ENCODE peak calls at places on chromosomes 2 and 18, in seven cellular contexts. H is GM23248; F is AG04450; I is stomach; A is HepG2; R is hepatocyte; U is effector memory CD4-positive, alpha-beta T cell. V is an unnamed sample.

GRCh38 chr2:207235621-207236020 is 69.9 kb upstream of the KLF7 start:
- DNase-seq in H (peak; percentile 21), F (no peak), I (no peak), A (no peak), R (no peak), U (no peak), V (no peak)

GRCh38 chr2:44746856-44747612 is 194.5 kb upstream of the SIX3 start:
- DNase-seq in H (no peak), F (no peak), I (no peak), A (no peak), R (no peak), U (no peak), V (no peak)

GRCh38 chr2:231680284-231680991 is 27.9 kb upstream of the PTMA start:
- DNase-seq in H (peak; percentile 50), F (no peak), I (peak; percentile 67), A (peak; percentile 65), R (peak; percentile 80), U (no peak), V (no peak)

GRCh38 chr2:128219891-128220290 is 98.8 kb downstream of the HS6ST1 start:
- DNase-seq in H (peak; percentile 6), F (no peak), I (no peak), A (no peak), R (no peak), U (no peak), V (no peak)

GRCh38 chr18:62781893-62782292 is 66.6 kb downstream of the PHLPP1 start:
- DNase-seq in H (peak; percentile 96), F (peak; percentile 76), I (no peak), A (peak; percentile 29), R (no peak), U (no peak), V (peak; percentile 65)

GRCh38 chr18:3593381-3593903 is 143.5 kb downstream of the TGIF1 start:
- DNase-seq in H (peak; percentile 80), F (no peak), I (no peak), A (no peak), R (no peak), U (peak; percentile 54), V (peak; percentile 85)

GRCh38 chr18:56235061-56235772 is 403.2 kb downstream of the TXNL1 start:
- DNase-seq in H (no peak), F (no peak), I (no peak), A (no peak), R (no peak), U (no peak), V (no peak)

GRCh38 chr18:49898421-49898820 is 85.1 kb upstream of the ACAA2 start:
- DNase-seq in H (peak; percentile 73), F (peak; percentile 26), I (peak; percentile 48), A (peak; percentile 43), R (peak; percentile 84), U (peak; percentile 38), V (peak; percentile 14)

GRCh38 chr2:148244593-148245292 is 223.9 kb downstream of the MBD5 start:
- DNase-seq in H (peak; percentile 87), F (peak; percentile 24), I (no peak), A (peak; percentile 21), R (no peak), U (no peak), V (peak; percentile 29)

GRCh38 chr2:101983928-101984327 is 7.8 kb upstream of the IL1R2 start:
- DNase-seq in H (peak; percentile 51), F (no peak), I (no peak), A (peak; percentile 40), R (no peak), U (no peak), V (no peak)

GRCh38 chr18:25873833-25874232 is 216.6 kb downstream of the SS18 start:
- DNase-seq in H (no peak), F (no peak), I (no peak), A (no peak), R (no peak), U (no peak), V (no peak)

GRCh38 chr18:65753520-65753919 is 2.7 kb downstream of the CDH7 start:
- DNase-seq in H (no peak), F (no peak), I (no peak), A (peak; percentile 31), R (peak; percentile 78), U (no peak), V (no peak)

GRCh38 chr2:39947294-39948015 is 168.4 kb upstream of the THUMPD2 start:
- DNase-seq in H (no peak), F (no peak), I (no peak), A (no peak), R (no peak), U (no peak), V (no peak)

GRCh38 chr2:219402665-219403515 is 15.2 kb upstream of the DNPEP start:
- DNase-seq in H (peak; percentile 95), F (peak; percentile 78), I (peak; percentile 64), A (peak; percentile 67), R (peak; percentile 92), U (peak; percentile 42), V (peak; percentile 42)

GRCh38 chr2:169709335-169709734 is 15.1 kb downstream of the PHOSPHO2 start:
- DNase-seq in H (no peak), F (no peak), I (no peak), A (no peak), R (no peak), U (no peak), V (no peak)

GRCh38 chr18:31091350-31091749 is 10.9 kb downstream of the DSC2 start:
- DNase-seq in H (no peak), F (no peak), I (no peak), A (no peak), R (no peak), U (no peak), V (no peak)

GRCh38 chr18:3794537-3795348 is 344.8 kb downstream of the TGIF1 start:
- DNase-seq in H (peak; percentile 93), F (peak; percentile 89), I (peak; percentile 79), A (no peak), R (peak; percentile 21), U (no peak), V (peak; percentile 96)

GRCh38 chr2:218711550-218711929 is 905 bp downstream of the TTLL4 start:
- DNase-seq in H (peak; percentile 32), F (no peak), I (no peak), A (no peak), R (no peak), U (no peak), V (no peak)

GRCh38 chr2:219638217-219638947 is 11.0 kb downstream of the SLC4A3 start:
- DNase-seq in H (no peak), F (no peak), I (no peak), A (peak; percentile 28), R (no peak), U (no peak), V (no peak)

GRCh38 chr2:124804014-124804940 is 779.2 kb downstream of the CNTNAP5 start:
- DNase-seq in H (peak; percentile 43), F (no peak), I (no peak), A (peak; percentile 69), R (peak; percentile 50), U (no peak), V (no peak)

GRCh38 chr2:18804540-18804939 is 215.2 kb upstream of the NT5C1B start:
- DNase-seq in H (no peak), F (no peak), I (no peak), A (no peak), R (no peak), U (no peak), V (no peak)

GRCh38 chr18:11980148-11980554 is 1.2 kb upstream of the IMPA2 start:
- DNase-seq in H (no peak), F (no peak), I (no peak), A (no peak), R (peak; percentile 52), U (no peak), V (no peak)

DNA sequence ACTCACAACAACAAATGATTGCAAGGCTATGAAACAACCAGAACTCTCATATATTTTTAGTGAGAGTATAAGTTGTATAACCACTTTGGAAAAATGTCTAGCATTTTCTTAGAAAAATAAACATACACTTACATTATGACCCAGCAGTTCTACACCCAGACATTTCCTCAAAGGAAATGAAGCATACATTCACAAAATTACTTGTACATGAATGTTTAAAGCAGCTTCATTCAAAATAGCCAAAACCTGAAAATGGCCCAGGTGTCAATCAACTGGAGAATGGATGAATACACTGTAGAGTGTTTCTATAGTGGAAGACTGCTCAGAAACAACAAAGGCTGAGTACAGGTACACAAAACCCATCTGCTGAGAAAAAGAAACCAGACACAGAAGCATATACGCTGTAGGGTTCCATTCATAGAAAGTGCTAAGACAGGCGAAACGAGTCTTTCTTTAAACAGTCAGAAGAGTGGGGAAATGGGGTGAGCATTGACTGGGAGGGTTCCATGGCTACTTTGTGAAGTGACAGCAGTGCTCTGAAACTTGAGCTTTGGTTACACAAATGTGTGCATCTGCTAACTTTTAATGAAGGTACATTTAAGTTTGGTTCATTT is 799.0 kb downstream of the DCDC2C start:
- DNase-seq in H (no peak), F (no peak), I (no peak), A (no peak), R (no peak), U (no peak), V (no peak)
- H3K4me3 ChIP-seq in H (no peak overlapping the region), F (no peak overlapping the region), I (no peak overlapping the region), A (no peak overlapping the region), R (no peak overlapping the region), U (no peak overlapping the region), V (no peak overlapping the region)

DNA sequence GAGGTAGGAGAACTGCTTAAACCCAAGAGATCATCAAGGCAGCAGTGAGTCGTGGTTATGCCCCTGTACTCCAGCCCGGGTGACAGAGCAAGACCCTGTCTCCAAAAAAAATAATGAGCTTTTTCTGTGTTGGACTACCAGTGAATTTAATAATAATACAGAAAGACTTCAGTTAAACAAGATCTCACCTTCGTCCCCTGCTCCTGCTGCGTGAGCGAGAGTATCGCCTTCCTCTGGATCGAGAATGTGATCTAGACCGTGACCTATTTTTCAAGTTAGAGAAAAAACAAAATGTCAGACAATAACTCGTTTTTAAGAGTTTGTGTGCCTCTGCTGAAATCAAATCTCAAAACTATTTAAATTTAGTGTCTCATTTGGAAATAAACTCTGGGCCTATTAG is 2.8 kb downstream of the SRSF7 start:
- DNase-seq in H (no peak), F (no peak), I (no peak), A (no peak), R (no peak), U (no peak), V (no peak)
- H3K4me3 ChIP-seq in H (no peak overlapping the region), F (no peak overlapping the region), I (no peak overlapping the region), A (no peak overlapping the region), R (no peak overlapping the region), U (peak overlapping the region; percentile 74), V (no peak overlapping the region)

GRCh38 chr2:238158807-238159539 is at the start of gene ERFE:
- DNase-seq in H (peak; percentile 69), F (no peak), I (no peak), A (no peak), R (peak; percentile 79), U (no peak), V (no peak)
- H3K4me3 ChIP-seq in H (peak within 1 kb of the TSS; percentile 62), F (peak within 1 kb of the TSS; percentile 47), I (peak within 1 kb of the TSS; percentile 36), A (peak within 1 kb of the TSS; percentile 33), R (no peak within 1 kb of the TSS), U (peak within 1 kb of the TSS; percentile 29), V (peak within 1 kb of the TSS; percentile 43)

DNA sequence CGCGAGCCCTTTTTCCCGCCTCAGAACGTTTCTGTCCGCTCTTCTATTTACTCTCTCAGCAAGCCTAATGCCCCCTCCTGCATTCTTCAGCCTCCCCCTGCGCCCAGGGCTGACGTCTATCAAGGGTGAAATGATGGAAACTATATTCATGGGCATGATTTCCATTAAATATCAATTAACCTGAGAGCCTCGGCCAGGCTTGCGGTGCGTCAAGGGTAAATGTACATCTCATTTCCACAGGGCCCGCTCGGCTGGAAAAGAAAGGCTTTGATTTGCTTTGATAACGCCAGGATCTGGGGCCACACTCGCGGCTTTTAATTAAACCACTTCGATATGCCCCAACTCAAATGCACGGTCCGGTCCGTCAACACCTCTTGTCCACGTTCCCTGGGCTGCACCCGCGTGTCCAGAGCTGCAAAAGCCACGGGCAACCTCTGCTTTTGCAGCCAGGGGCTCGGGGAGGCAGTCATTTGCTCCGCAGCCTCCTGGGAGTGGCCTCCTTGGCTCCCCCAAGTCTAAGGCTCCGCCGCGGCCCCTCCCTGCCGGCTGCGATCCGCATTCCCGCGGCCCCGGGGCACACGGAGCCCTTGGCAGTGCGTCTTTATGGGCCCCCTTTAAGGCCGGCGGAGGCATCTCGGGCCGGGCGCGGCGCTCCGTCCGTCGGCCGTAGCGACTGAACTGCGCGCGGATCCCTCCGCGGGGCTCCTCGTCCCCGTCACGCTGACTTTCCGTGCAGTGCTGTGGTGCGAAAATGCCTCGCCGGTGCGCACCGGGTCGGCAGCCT is at the start of gene HOXD8:
- DNase-seq in H (peak; percentile 96), F (no peak), I (no peak), A (no peak), R (peak; percentile 71), U (no peak), V (peak; percentile 49)
- H3K4me3 ChIP-seq in H (peak within 1 kb of the TSS; percentile 90), F (no peak within 1 kb of the TSS), I (peak within 1 kb of the TSS; percentile 35), A (no peak within 1 kb of the TSS), R (peak within 1 kb of the TSS; percentile 56), U (peak within 1 kb of the TSS; percentile 32), V (peak within 1 kb of the TSS; percentile 62)